ENCODE peak calls at places on chromosomes 11 and 22, in six cellular contexts. One of them, this sample, is unnamed.

GRCh38 chr22:34099278-34099677 is 179.0 kb upstream of the LARGE1 start:
- DNase-seq in NCI-H2107: no peak
- DNase-seq in SW480: no peak
- DNase-seq in sciatic nerve: no peak
- DNase-seq in AG04449: no peak
- DNase-seq in pancreas: no peak
- DNase-seq in this sample: no peak

GRCh38 chr11:58125469-58125868 is at the start of gene OR9I1:
- DNase-seq in NCI-H2107: no peak
- DNase-seq in sciatic nerve: no peak
- DNase-seq in SW480: no peak
- DNase-seq in pancreas: no peak
- DNase-seq in AG04449: no peak
- DNase-seq in this sample: no peak

GRCh38 chr11:74048993-74049392 is 40.1 kb upstream of the UCP3 start:
- DNase-seq in sciatic nerve: no peak
- DNase-seq in AG04449: no peak
- DNase-seq in SW480: no peak
- DNase-seq in pancreas: no peak
- DNase-seq in NCI-H2107: no peak
- DNase-seq in this sample: no peak

GRCh38 chr11:16871368-16871767 is 132.9 kb downstream of the C11orf58 start:
- DNase-seq in NCI-H2107: no peak
- DNase-seq in SW480: peak
- DNase-seq in sciatic nerve: no peak
- DNase-seq in AG04449: peak
- DNase-seq in pancreas: no peak
- DNase-seq in this sample: no peak

GRCh38 chr11:30801357-30801756 is 215.2 kb upstream of the MPPED2 start:
- DNase-seq in pancreas: no peak
- DNase-seq in NCI-H2107: no peak
- DNase-seq in AG04449: no peak
- DNase-seq in sciatic nerve: no peak
- DNase-seq in SW480: peak
- DNase-seq in this sample: no peak

GRCh38 chr11:19258651-19259230 is 18.0 kb upstream of the E2F8 start:
- DNase-seq in pancreas: no peak
- DNase-seq in sciatic nerve: no peak
- DNase-seq in SW480: no peak
- DNase-seq in NCI-H2107: no peak
- DNase-seq in AG04449: no peak
- DNase-seq in this sample: no peak

GRCh38 chr22:33812578-33812977 is 107.7 kb downstream of the LARGE1 start:
- DNase-seq in sciatic nerve: no peak
- DNase-seq in AG04449: no peak
- DNase-seq in NCI-H2107: no peak
- DNase-seq in SW480: no peak
- DNase-seq in pancreas: no peak
- DNase-seq in this sample: no peak

GRCh38 chr11:47213985-47214564 is 699 bp upstream of the DDB2 start:
- DNase-seq in SW480: peak
- DNase-seq in pancreas: peak
- DNase-seq in NCI-H2107: peak
- DNase-seq in AG04449: no peak
- DNase-seq in sciatic nerve: peak
- DNase-seq in this sample: no peak

GRCh38 chr22:45994516-45995404 is 17.8 kb upstream of the WNT7B start:
- DNase-seq in sciatic nerve: peak
- DNase-seq in SW480: peak
- DNase-seq in AG04449: no peak
- DNase-seq in NCI-H2107: peak
- DNase-seq in pancreas: peak
- DNase-seq in this sample: no peak

GRCh38 chr22:43110444-43110926 is at the start of gene BIK:
- DNase-seq in sciatic nerve: no peak
- DNase-seq in SW480: peak
- DNase-seq in NCI-H2107: no peak
- DNase-seq in AG04449: no peak
- DNase-seq in pancreas: peak
- DNase-seq in this sample: no peak

GRCh38 chr11:126703661-126704060 is 296.9 kb downstream of the KIRREL3 start:
- DNase-seq in SW480: no peak
- DNase-seq in AG04449: no peak
- DNase-seq in sciatic nerve: no peak
- DNase-seq in NCI-H2107: no peak
- DNase-seq in pancreas: no peak
- DNase-seq in this sample: no peak